ENCODE peak calls at places on chromosome 12, in eight cellular contexts. A is HTR-8/SVneo, V is Right ventricle myocardium superior, X is T-helper 2 cell, J is anterior cingulate cortex, L is choroid plexus epithelial cell, U is smooth muscle cell of the brain vasculature, O is GDM1. S is an unnamed sample.

GRCh38 chr12:78208106-78208505 is 377.4 kb downstream of the NAV3 start:
- DNase-seq in L (no peak), U (no peak), X (no peak), A (no peak), O (no peak), V (no peak), J (no peak), S (no peak)

GRCh38 chr12:47409310-47409709 is 296.5 kb downstream of the RPAP3 start:
- DNase-seq in L (no peak), J (no peak), V (no peak), X (no peak), U (no peak), O (no peak), A (no peak), S (no peak)

GRCh38 chr12:65941388-65941787 is 117.1 kb downstream of the HMGA2 start:
- DNase-seq in J (no peak), U (peak; percentile 47), L (peak; percentile 72), O (no peak), X (no peak), V (no peak), A (no peak), S (no peak)

GRCh38 chr12:91973813-91974212 is 171.8 kb downstream of the BTG1 start:
- DNase-seq in A (no peak), X (no peak), O (no peak), U (no peak), L (no peak), J (no peak), V (no peak), S (no peak)

GRCh38 chr12:29929295-29929694 is 145.6 kb upstream of the TMTC1 start:
- DNase-seq in X (no peak), V (no peak), A (no peak), J (no peak), U (no peak), O (no peak), L (no peak), S (no peak)

GRCh38 chr12:118059645-118060275 is 1.2 kb downstream of the WSB2 start:
- DNase-seq in L (no peak), J (peak; percentile 41), V (no peak), A (no peak), U (no peak), X (no peak), O (no peak), S (no peak)

GRCh38 chr12:27193106-27193505 is 51.0 kb upstream of the STK38L start:
- DNase-seq in X (no peak), J (no peak), O (no peak), U (no peak), L (peak; percentile 58), A (no peak), V (no peak), S (no peak)

GRCh38 chr12:130195776-130196175 is 33.5 kb downstream of the FZD10 start:
- DNase-seq in U (no peak), X (no peak), A (no peak), L (no peak), V (no peak), O (no peak), J (no peak), S (no peak)

GRCh38 chr12:113388351-113388750 is 15.3 kb downstream of the SDS start:
- DNase-seq in U (no peak), J (no peak), L (no peak), V (no peak), A (no peak), X (no peak), O (no peak), S (no peak)

GRCh38 chr12:38586652-38587219 is 270.2 kb downstream of the ALG10B start:
- DNase-seq in A (no peak), O (no peak), L (peak; percentile 65), X (no peak), J (no peak), U (no peak), V (no peak), S (no peak)

GRCh38 chr12:104793280-104793679 is 164.8 kb downstream of the SLC41A2 start:
- DNase-seq in O (no peak), V (peak; percentile 48), U (no peak), J (no peak), X (no peak), L (peak; percentile 13), A (no peak), S (no peak)

S was measured in GM12865.